ENCODE peak calls at places on chromosomes 11 and 22, in ten cellular contexts. L is AG04450, J is heart left ventricle, P is ovary, M is HCT116, B is epithelial cell of proximal tubule, H is fibroblast of the aortic adventitia, O is spleen, Q is AG10803, R is colonic mucosa. A is an unnamed sample.

GRCh38 chr22:32307617-32308016 is 50.0 kb upstream of the RFPL3 start:
- DNase-seq in L (no peak), J (no peak), P (no peak), M (no peak), B (no peak), H (no peak), O (no peak), Q (no peak), R (no peak), A (no peak)

GRCh38 chr11:36044636-36045035 is 100.8 kb downstream of the LDLRAD3 start:
- DNase-seq in L (no peak), J (no peak), P (no peak), M (no peak), B (no peak), H (no peak), O (no peak), Q (no peak), R (no peak), A (no peak)

GRCh38 chr11:65415499-65416340 is 6.9 kb upstream of the NEAT1 start:
- DNase-seq in L (no peak), J (peak; percentile 65), P (no peak), M (no peak), B (no peak), H (no peak), O (peak; percentile 79), Q (no peak), R (no peak), A (peak; percentile 51)

GRCh38 chr11:26079966-26080365 is 252.0 kb upstream of the ANO3 start:
- DNase-seq in L (no peak), J (no peak), P (no peak), M (no peak), B (no peak), H (no peak), O (no peak), Q (peak; percentile 1), R (no peak), A (no peak)

GRCh38 chr11:102110761-102111010 is 439 bp downstream of the YAP1 start:
- DNase-seq in L (no peak), J (no peak), P (no peak), M (no peak), B (no peak), H (no peak), O (peak; percentile 81), Q (no peak), R (no peak), A (no peak)

GRCh38 chr22:46780453-46780852 is 18.0 kb downstream of the TBC1D22A start:
- DNase-seq in L (no peak), J (no peak), P (no peak), M (no peak), B (no peak), H (no peak), O (peak; percentile 79), Q (peak; percentile 12), R (no peak), A (no peak)

GRCh38 chr11:26649884-26650283 is 72.0 kb downstream of the SLC5A12 start:
- DNase-seq in L (peak; percentile 32), J (no peak), P (no peak), M (peak; percentile 3), B (peak; percentile 22), H (peak; percentile 80), O (no peak), Q (peak; percentile 69), R (peak; percentile 75), A (peak; percentile 15)

GRCh38 chr22:37636186-37636948 is 3.1 kb upstream of the SH3BP1 start:
- DNase-seq in L (no peak), J (no peak), P (no peak), M (no peak), B (no peak), H (peak; percentile 58), O (peak; percentile 85), Q (peak; percentile 70), R (no peak), A (peak; percentile 73)

GRCh38 chr11:65378928-65379638 is 3.4 kb downstream of the SLC25A45 start:
- DNase-seq in L (no peak), J (no peak), P (no peak), M (no peak), B (no peak), H (no peak), O (no peak), Q (no peak), R (no peak), A (no peak)

GRCh38 chr22:43066844-43067385 is 22.3 kb downstream of the TTLL1 start:
- DNase-seq in L (no peak), J (no peak), P (no peak), M (peak; percentile 47), B (no peak), H (peak; percentile 33), O (no peak), Q (peak; percentile 52), R (no peak), A (no peak)

GRCh38 chr11:43523632-43524031 is 156.9 kb upstream of the HSD17B12 start:
- DNase-seq in L (no peak), J (no peak), P (no peak), M (no peak), B (no peak), H (no peak), O (no peak), Q (no peak), R (no peak), A (no peak)

GRCh38 chr11:33808228-33808828 is 34.0 kb upstream of the FBXO3 start:
- DNase-seq in L (peak; percentile 63), J (peak; percentile 87), P (peak; percentile 70), M (peak; percentile 75), B (no peak), H (peak; percentile 89), O (peak; percentile 91), Q (peak; percentile 72), R (peak; percentile 86), A (peak; percentile 76)

GRCh38 chr11:33804471-33804870 is 30.2 kb upstream of the FBXO3 start:
- DNase-seq in L (no peak), J (no peak), P (no peak), M (no peak), B (no peak), H (no peak), O (no peak), Q (no peak), R (no peak), A (no peak)

GRCh38 chr11:33801821-33802413 is 27.6 kb upstream of the FBXO3 start:
- DNase-seq in L (no peak), J (no peak), P (no peak), M (peak; percentile 0), B (no peak), H (no peak), O (no peak), Q (no peak), R (no peak), A (no peak)

GRCh38 chr11:33797879-33798278 is 23.6 kb upstream of the FBXO3 start:
- DNase-seq in L (no peak), J (no peak), P (no peak), M (no peak), B (no peak), H (no peak), O (no peak), Q (no peak), R (no peak), A (no peak)

GRCh38 chr11:33802414-33802950 is 28.2 kb upstream of the FBXO3 start:
- DNase-seq in L (peak; percentile 67), J (no peak), P (peak; percentile 36), M (peak; percentile 85), B (peak; percentile 42), H (peak; percentile 88), O (no peak), Q (peak; percentile 82), R (peak; percentile 59), A (peak; percentile 49)
- H3K4me3 ChIP-seq in L (peak overlapping the region; percentile 55), J (peak overlapping the region; percentile 44), P (no peak overlapping the region), M (peak overlapping the region; percentile 55), B (peak overlapping the region; percentile 51), H (peak overlapping the region; percentile 48), O (no peak overlapping the region), Q (peak overlapping the region; percentile 52), R (no peak overlapping the region), A (peak overlapping the region; percentile 39)

GRCh38 chr22:49948573-49948957 is 12.0 kb upstream of the PIM3 start:
- DNase-seq in L (no peak), J (no peak), P (no peak), M (no peak), B (no peak), H (no peak), O (no peak), Q (no peak), R (no peak), A (no peak)
- H3K4me3 ChIP-seq in L (no peak overlapping the region), J (no peak overlapping the region), P (no peak overlapping the region), M (no peak overlapping the region), B (no peak overlapping the region), H (no peak overlapping the region), O (no peak overlapping the region), Q (no peak overlapping the region), R (peak overlapping the region; percentile 43), A (no peak overlapping the region)

DNA sequence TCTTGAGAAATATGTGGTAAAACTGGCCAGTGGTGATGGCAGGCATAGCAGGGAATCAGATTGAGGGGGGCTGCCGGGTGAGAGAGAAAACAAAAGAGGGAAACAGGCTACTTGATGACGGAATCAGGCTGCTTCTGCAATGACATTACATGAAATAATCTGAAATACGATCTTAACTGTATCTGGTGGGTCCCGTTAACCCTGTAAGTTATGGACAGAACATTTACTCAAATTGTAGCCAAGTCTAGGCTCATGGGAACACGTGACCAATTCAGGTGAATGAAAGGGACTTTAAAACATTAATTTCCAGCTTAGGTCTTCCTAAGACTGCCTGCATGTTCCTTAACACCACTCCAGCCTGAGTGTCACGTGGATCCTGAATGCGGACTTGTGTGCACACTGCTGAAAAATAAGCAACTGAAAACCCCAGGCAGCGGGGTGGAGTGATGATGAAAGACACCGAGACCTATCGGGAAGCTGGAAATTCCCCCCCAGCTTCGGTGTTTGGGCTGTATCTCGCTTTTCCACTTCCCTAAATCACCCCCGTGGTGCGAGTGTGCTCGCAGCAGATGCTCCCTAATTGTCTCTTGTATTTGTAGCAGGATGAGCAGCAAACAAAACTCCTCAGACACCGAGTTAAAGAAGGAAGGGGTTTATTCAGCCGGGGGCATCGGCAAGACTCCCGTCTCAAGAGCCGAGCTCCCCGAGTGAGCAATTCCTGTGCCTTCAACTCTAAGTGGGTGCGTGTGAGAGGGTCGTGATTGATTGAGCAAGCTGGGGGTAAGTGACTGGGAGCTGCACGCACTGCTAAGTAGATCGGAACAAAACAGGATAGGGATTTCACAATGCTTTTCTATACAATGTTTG is 145.0 kb upstream of the GRK3 start:
- DNase-seq in L (no peak), J (no peak), P (no peak), M (no peak), B (no peak), H (peak; percentile 31), O (no peak), Q (peak; percentile 20), R (peak; percentile 42), A (no peak)
- H3K4me3 ChIP-seq in L (peak overlapping the region; percentile 37), J (peak overlapping the region; percentile 2), P (no peak overlapping the region), M (no peak overlapping the region), B (no peak overlapping the region), H (no peak overlapping the region), O (no peak overlapping the region), Q (peak overlapping the region; percentile 2), R (peak overlapping the region; percentile 16), A (no peak overlapping the region)

DNA sequence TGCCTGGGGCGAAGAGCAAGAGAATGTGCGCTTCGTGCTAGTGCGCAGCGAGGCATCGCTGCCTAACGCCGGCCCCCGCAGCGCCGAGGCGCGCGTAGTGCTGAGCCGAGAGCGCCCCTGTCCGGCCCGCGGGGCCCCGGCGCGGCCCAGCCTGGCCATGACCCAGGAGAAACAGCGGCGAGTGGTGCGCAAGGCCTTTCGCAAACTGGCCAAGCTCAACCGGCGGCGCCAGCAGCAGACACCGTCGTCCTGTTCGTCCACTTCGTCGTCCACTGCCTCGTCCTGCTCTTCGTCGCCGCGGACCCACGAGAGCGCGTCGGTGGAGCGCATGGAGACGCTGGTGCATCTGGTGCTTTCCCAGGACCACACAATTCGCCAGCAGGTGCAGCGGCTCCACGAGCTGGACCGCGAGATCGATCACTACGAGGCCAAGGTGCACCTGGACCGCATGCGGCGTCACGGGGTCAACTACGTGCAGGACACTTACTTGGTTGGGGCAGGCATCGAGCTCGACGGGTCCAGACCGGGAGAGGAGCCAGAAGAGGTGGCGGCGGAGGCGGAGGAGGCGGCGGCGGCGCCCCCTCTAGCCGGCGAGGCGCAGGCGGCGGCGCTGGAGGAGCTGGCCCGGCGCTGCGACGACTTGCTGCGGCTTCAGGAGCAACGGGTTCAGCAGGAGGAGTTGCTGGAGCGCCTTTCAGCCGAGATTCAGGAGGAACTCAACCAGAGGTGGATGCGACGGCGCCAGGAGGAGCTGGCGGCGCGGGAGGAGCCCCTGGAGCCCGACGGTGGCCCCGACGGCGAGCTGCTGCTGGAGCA is 1.0 kb downstream of the RASSF10 start:
- DNase-seq in L (no peak), J (peak; percentile 53), P (no peak), M (no peak), B (no peak), H (no peak), O (no peak), Q (no peak), R (peak; percentile 46), A (peak; percentile 78)
- H3K4me3 ChIP-seq in L (no peak overlapping the region), J (peak overlapping the region; percentile 59), P (no peak overlapping the region), M (no peak overlapping the region), B (peak overlapping the region; percentile 63), H (no peak overlapping the region), O (no peak overlapping the region), Q (no peak overlapping the region), R (peak overlapping the region; percentile 12), A (peak overlapping the region; percentile 55)

A was measured in H7.